ENCODE peak calls at places on chromosomes 4 and X, in nine cellular contexts. K, U, G, W, T, O, Y, J and V are unnamed samples.

GRCh38 chr4:158891256-158891655 is 122.4 kb downstream of the FNIP2 start:
- DNase-seq in K (no peak), U (no peak), G (no peak), W (no peak), T (no peak), O (no peak), Y (no peak), J (no peak), V (no peak)

GRCh38 chr4:113179996-113180395 is 130.5 kb downstream of the ANK2 start:
- DNase-seq in K (no peak), U (no peak), G (no peak), W (no peak), T (no peak), O (no peak), Y (no peak), J (peak; percentile 18), V (peak; percentile 32)

GRCh38 chr4:31016322-31017061 is 296.3 kb downstream of the PCDH7 start:
- DNase-seq in K (no peak), U (no peak), G (no peak), W (no peak), T (no peak), O (no peak), Y (no peak), J (no peak), V (no peak)

GRCh38 chr4:140252144-140252741 is 98.3 kb upstream of the MAML3 start:
- DNase-seq in K (peak; percentile 33), U (no peak), G (no peak), W (peak; percentile 54), T (no peak), O (peak; percentile 21), Y (peak; percentile 15), J (no peak), V (no peak)

GRCh38 chrX:103531002-103531401 is 11.7 kb upstream of the RAB40A start:
- DNase-seq in K (no peak), U (no peak), G (no peak), W (no peak), T (no peak), O (no peak), Y (no peak), J (no peak), V (peak; percentile 48)

GRCh38 chr4:136319789-136320470 is 1212.4 kb downstream of the PCDH18 start:
- DNase-seq in K (no peak), U (no peak), G (no peak), W (no peak), T (no peak), O (peak; percentile 10), Y (no peak), J (no peak), V (no peak)

GRCh38 chr4:183364025-183364424 is 41.8 kb upstream of the CLDN24 start:
- DNase-seq in K (no peak), U (no peak), G (no peak), W (no peak), T (no peak), O (no peak), Y (no peak), J (no peak), V (no peak)

GRCh38 chr4:40327340-40327739 is 7.8 kb upstream of the CHRNA9 start:
- DNase-seq in K (no peak), U (no peak), G (no peak), W (no peak), T (no peak), O (no peak), Y (no peak), J (no peak), V (no peak)

GRCh38 chrX:80489166-80489565 is 68.9 kb downstream of the TENT5D start:
- DNase-seq in K (no peak), U (no peak), G (no peak), W (no peak), T (no peak), O (no peak), Y (no peak), J (no peak), V (no peak)

GRCh38 chr4:105225500-105225899 is 78.8 kb downstream of the TET2 start:
- DNase-seq in K (no peak), U (no peak), G (no peak), W (no peak), T (no peak), O (no peak), Y (no peak), J (no peak), V (no peak)

GRCh38 chr4:181301735-181302380 is 941.3 kb upstream of the TENM3 start:
- DNase-seq in K (peak; percentile 11), U (no peak), G (no peak), W (peak; percentile 44), T (no peak), O (peak; percentile 4), Y (peak; percentile 17), J (peak; percentile 71), V (peak; percentile 20)

GRCh38 chr4:170089743-170090666 is at the start of gene AADAT:
- DNase-seq in K (peak; percentile 77), U (no peak), G (no peak), W (peak; percentile 76), T (peak; percentile 24), O (peak; percentile 66), Y (peak; percentile 80), J (peak; percentile 90), V (peak; percentile 95)

GRCh38 chrX:95762716-95763115 is 921.9 kb upstream of the DIAPH2 start:
- DNase-seq in K (no peak), U (no peak), G (no peak), W (no peak), T (no peak), O (no peak), Y (no peak), J (no peak), V (no peak)